ENCODE peak calls at places on chromosomes 7 and 10, in six cellular contexts. One of them, this sample, is unnamed.
A peak's percentile ranks its signal among the peaks of the same experiment; 100 is the strongest.

GRCh38 chr10:30527623-30528426 is 93.8 kb downstream of the MAP3K8 start:
- DNase-seq in Calu3: peak; percentile 30
- DNase-seq in tibial artery: no peak
- DNase-seq in epithelial cell of proximal tubule: no peak
- DNase-seq in bronchial epithelial cell: no peak
- DNase-seq in HFF-Myc: no peak
- DNase-seq in this sample: no peak

GRCh38 chr7:2794836-2795636 is 49.1 kb downstream of the GNA12 start:
- DNase-seq in Calu3: no peak
- DNase-seq in tibial artery: no peak
- DNase-seq in epithelial cell of proximal tubule: no peak
- DNase-seq in bronchial epithelial cell: no peak
- DNase-seq in HFF-Myc: no peak
- DNase-seq in this sample: no peak

GRCh38 chr7:105257338-105257737 is 131.4 kb downstream of the SRPK2 start:
- DNase-seq in Calu3: no peak
- DNase-seq in tibial artery: no peak
- DNase-seq in epithelial cell of proximal tubule: no peak
- DNase-seq in bronchial epithelial cell: no peak
- DNase-seq in HFF-Myc: no peak
- DNase-seq in this sample: no peak

GRCh38 chr10:10332786-10333185 is 684.9 kb upstream of the CELF2 start:
- DNase-seq in Calu3: no peak
- DNase-seq in tibial artery: no peak
- DNase-seq in epithelial cell of proximal tubule: no peak
- DNase-seq in bronchial epithelial cell: no peak
- DNase-seq in HFF-Myc: no peak
- DNase-seq in this sample: no peak

GRCh38 chr10:6133331-6134098 is 44.7 kb downstream of the RBM17 start:
- DNase-seq in Calu3: no peak
- DNase-seq in tibial artery: no peak
- DNase-seq in epithelial cell of proximal tubule: no peak
- DNase-seq in bronchial epithelial cell: no peak
- DNase-seq in HFF-Myc: no peak
- DNase-seq in this sample: no peak

GRCh38 chr7:14999331-14999730 is 96.8 kb upstream of the DGKB start:
- DNase-seq in Calu3: no peak
- DNase-seq in tibial artery: no peak
- DNase-seq in epithelial cell of proximal tubule: no peak
- DNase-seq in bronchial epithelial cell: no peak
- DNase-seq in HFF-Myc: no peak
- DNase-seq in this sample: no peak

GRCh38 chr7:82600601-82601000 is 157.0 kb upstream of the CACNA2D1 start:
- DNase-seq in Calu3: no peak
- DNase-seq in tibial artery: no peak
- DNase-seq in epithelial cell of proximal tubule: no peak
- DNase-seq in bronchial epithelial cell: peak; percentile 12
- DNase-seq in HFF-Myc: no peak
- DNase-seq in this sample: no peak

GRCh38 chr7:80279760-80280159 is 145.1 kb downstream of the GNAI1 start:
- DNase-seq in Calu3: no peak
- DNase-seq in tibial artery: no peak
- DNase-seq in epithelial cell of proximal tubule: no peak
- DNase-seq in bronchial epithelial cell: no peak
- DNase-seq in HFF-Myc: no peak
- DNase-seq in this sample: no peak

GRCh38 chr7:2687881-2688318 is at the start of gene AMZ1:
- DNase-seq in Calu3: peak; percentile 48
- DNase-seq in tibial artery: no peak
- DNase-seq in epithelial cell of proximal tubule: no peak
- DNase-seq in bronchial epithelial cell: no peak
- DNase-seq in HFF-Myc: no peak
- DNase-seq in this sample: no peak

GRCh38 chr10:43867667-43868361 is 219.1 kb upstream of the ZNF32 start:
- DNase-seq in Calu3: no peak
- DNase-seq in tibial artery: no peak
- DNase-seq in epithelial cell of proximal tubule: no peak
- DNase-seq in bronchial epithelial cell: no peak
- DNase-seq in HFF-Myc: no peak
- DNase-seq in this sample: no peak

GRCh38 chr10:34661580-34661979 is 153.5 kb downstream of the PARD3 start:
- DNase-seq in Calu3: no peak
- DNase-seq in tibial artery: no peak
- DNase-seq in epithelial cell of proximal tubule: no peak
- DNase-seq in bronchial epithelial cell: no peak
- DNase-seq in HFF-Myc: no peak
- DNase-seq in this sample: no peak
- TF ChIP-seq CTCF in Calu3: no peak
- TF ChIP-seq CTCF in tibial artery: no peak
- TF ChIP-seq CTCF in epithelial cell of proximal tubule: no peak
- TF ChIP-seq CTCF in bronchial epithelial cell: no peak
- TF ChIP-seq CTCF in HFF-Myc: no peak
- TF ChIP-seq CTCF in this sample: no peak

GRCh38 chr7:19117870-19118608 is 603 bp upstream of the TWIST1 start:
- DNase-seq in Calu3: no peak
- DNase-seq in tibial artery: no peak
- DNase-seq in epithelial cell of proximal tubule: no peak
- DNase-seq in bronchial epithelial cell: no peak
- DNase-seq in HFF-Myc: no peak
- DNase-seq in this sample: no peak

GRCh38 chr7:19119901-19120486 is 2.6 kb upstream of the TWIST1 start:
- DNase-seq in Calu3: no peak
- DNase-seq in tibial artery: no peak
- DNase-seq in epithelial cell of proximal tubule: no peak
- DNase-seq in bronchial epithelial cell: no peak
- DNase-seq in HFF-Myc: no peak
- DNase-seq in this sample: no peak

GRCh38 chr7:19118896-19119301 is 1.5 kb upstream of the TWIST1 start:
- DNase-seq in Calu3: no peak
- DNase-seq in tibial artery: no peak
- DNase-seq in epithelial cell of proximal tubule: no peak
- DNase-seq in bronchial epithelial cell: no peak
- DNase-seq in HFF-Myc: no peak
- DNase-seq in this sample: no peak

GRCh38 chr7:19119372-19119771 is 1.9 kb upstream of the TWIST1 start:
- DNase-seq in Calu3: no peak
- DNase-seq in tibial artery: no peak
- DNase-seq in epithelial cell of proximal tubule: no peak
- DNase-seq in bronchial epithelial cell: no peak
- DNase-seq in HFF-Myc: no peak
- DNase-seq in this sample: no peak

GRCh38 chr7:19122018-19122588 is 4.7 kb upstream of the TWIST1 start:
- DNase-seq in Calu3: no peak
- DNase-seq in tibial artery: no peak
- DNase-seq in epithelial cell of proximal tubule: peak; percentile 12
- DNase-seq in bronchial epithelial cell: peak; percentile 46
- DNase-seq in HFF-Myc: no peak
- DNase-seq in this sample: no peak
- TF ChIP-seq CTCF in Calu3: peak; percentile 60
- TF ChIP-seq CTCF in tibial artery: peak; percentile 40
- TF ChIP-seq CTCF in epithelial cell of proximal tubule: peak; percentile 89
- TF ChIP-seq CTCF in bronchial epithelial cell: peak; percentile 62
- TF ChIP-seq CTCF in HFF-Myc: peak; percentile 71
- TF ChIP-seq CTCF in this sample: peak; percentile 71

GRCh38 chr7:22949944-22950343 is 64.0 kb downstream of the HYCC1 start:
- DNase-seq in Calu3: no peak
- DNase-seq in tibial artery: no peak
- DNase-seq in epithelial cell of proximal tubule: no peak
- DNase-seq in bronchial epithelial cell: no peak
- DNase-seq in HFF-Myc: no peak
- DNase-seq in this sample: no peak
- TF ChIP-seq CTCF in Calu3: no peak
- TF ChIP-seq CTCF in tibial artery: no peak
- TF ChIP-seq CTCF in epithelial cell of proximal tubule: no peak
- TF ChIP-seq CTCF in bronchial epithelial cell: no peak
- TF ChIP-seq CTCF in HFF-Myc: no peak
- TF ChIP-seq CTCF in this sample: no peak

DNA sequence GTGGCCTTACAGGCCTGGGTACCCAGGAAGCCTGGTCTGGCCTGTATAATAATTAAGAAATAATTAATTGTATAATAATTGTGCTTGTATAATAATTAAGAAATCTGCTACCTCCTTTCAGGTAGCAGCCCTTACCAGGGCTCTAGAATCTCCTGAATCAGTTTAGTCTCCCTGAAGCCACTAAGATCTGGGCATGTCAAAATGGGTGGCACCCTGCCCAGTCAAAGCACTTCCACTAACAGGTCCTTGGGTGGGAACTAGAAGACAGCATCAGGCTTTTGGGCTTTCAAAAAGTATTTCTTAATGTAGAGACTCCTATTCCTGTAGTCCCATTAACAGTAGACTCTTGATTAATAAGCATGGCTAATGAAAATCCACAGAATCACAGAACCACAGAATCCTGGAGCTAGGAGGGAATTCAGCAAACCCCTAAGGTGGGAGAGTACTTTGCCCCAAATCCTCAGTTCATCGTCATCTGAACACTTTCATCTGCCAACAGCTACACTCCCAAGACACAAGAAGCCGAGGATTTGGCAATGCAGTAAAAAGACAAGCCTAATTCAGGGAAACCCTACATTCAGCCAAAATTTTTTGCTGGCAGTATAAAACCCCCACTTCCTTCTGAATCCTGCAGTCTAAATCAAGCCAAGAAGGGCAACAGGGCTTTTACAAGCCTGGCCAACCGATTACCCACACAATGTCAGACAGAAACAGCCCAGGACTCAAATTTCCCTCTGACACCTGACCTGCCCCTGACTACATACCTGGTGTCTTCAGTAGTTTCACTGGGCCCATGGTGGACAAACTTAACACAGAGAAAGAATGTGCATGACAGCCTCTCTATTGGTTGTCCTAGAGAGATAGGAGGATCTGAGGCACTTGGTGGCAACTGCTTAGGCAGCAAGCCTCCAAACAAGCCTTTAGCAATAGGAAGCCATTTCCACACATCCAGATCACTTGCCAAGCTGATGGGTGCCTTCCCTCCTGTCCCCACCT is 5.9 kb upstream of the IL6 start:
- DNase-seq in Calu3: no peak
- DNase-seq in tibial artery: peak; percentile 28
- DNase-seq in epithelial cell of proximal tubule: no peak
- DNase-seq in bronchial epithelial cell: no peak
- DNase-seq in HFF-Myc: no peak
- DNase-seq in this sample: no peak
- TF ChIP-seq CTCF in Calu3: no peak
- TF ChIP-seq CTCF in tibial artery: no peak
- TF ChIP-seq CTCF in epithelial cell of proximal tubule: no peak
- TF ChIP-seq CTCF in bronchial epithelial cell: no peak
- TF ChIP-seq CTCF in HFF-Myc: no peak
- TF ChIP-seq CTCF in this sample: no peak